ENCODE peak calls at places on chromosomes 3 and 15, in six cellular contexts. O is IMR-90, H is astrocyte of the cerebellum, I is heart left ventricle, L is fibroblast of villous mesenchyme, K is MM.1S. N is an unnamed sample.

GRCh38 chr3:178198329-178198728 is 337.9 kb upstream of the KCNMB2 start:
- DNase-seq in O (peak), H (no peak), I (no peak), L (peak), K (no peak), N (peak)

GRCh38 chr3:5071061-5071460 is 51.0 kb upstream of the ARL8B start:
- DNase-seq in O (peak), H (peak), I (no peak), L (peak), K (no peak), N (peak)

GRCh38 chr15:34360298-34360697 is 6.7 kb downstream of the LPCAT4 start:
- DNase-seq in O (no peak), H (no peak), I (no peak), L (no peak), K (no peak), N (no peak)

GRCh38 chr15:90665288-90666134 is 51.6 kb upstream of the BLM start:
- DNase-seq in O (peak), H (no peak), I (peak), L (peak), K (no peak), N (peak)

GRCh38 chr3:169354774-169355501 is 308.6 kb downstream of the MECOM start:
- DNase-seq in O (no peak), H (no peak), I (no peak), L (no peak), K (no peak), N (no peak)

GRCh38 chr3:172074027-172074426 is 34.6 kb downstream of the FNDC3B start:
- DNase-seq in O (no peak), H (no peak), I (no peak), L (no peak), K (no peak), N (no peak)

GRCh38 chr15:79364571-79365240 is 53.8 kb downstream of the TMED3 start:
- DNase-seq in O (no peak), H (no peak), I (no peak), L (no peak), K (no peak), N (no peak)

GRCh38 chr3:182633206-182633605 is 160.1 kb upstream of the ATP11B start:
- DNase-seq in O (no peak), H (no peak), I (no peak), L (no peak), K (no peak), N (no peak)

GRCh38 chr3:189685854-189686253 is 54.7 kb downstream of the TP63 start:
- DNase-seq in O (peak), H (peak), I (no peak), L (peak), K (no peak), N (peak)

GRCh38 chr3:154728285-154728684 is 298.3 kb upstream of the GPR149 start:
- DNase-seq in O (no peak), H (no peak), I (no peak), L (no peak), K (no peak), N (no peak)

GRCh38 chr3:135090020-135090717 is 295.1 kb downstream of the EPHB1 start:
- DNase-seq in O (no peak), H (no peak), I (no peak), L (no peak), K (no peak), N (no peak)

GRCh38 chr3:51621091-51621892 is 49.8 kb upstream of the TEX264 start:
- DNase-seq in O (peak), H (no peak), I (no peak), L (peak), K (no peak), N (peak)

GRCh38 chr3:25621087-25621486 is 43.6 kb downstream of the TOP2B start:
- DNase-seq in O (no peak), H (no peak), I (no peak), L (no peak), K (no peak), N (no peak)

GRCh38 chr15:50051811-50052419 is 67.1 kb downstream of the ATP8B4 start:
- DNase-seq in O (peak), H (peak), I (peak), L (peak), K (peak), N (peak)

GRCh38 chr3:177193706-177194268 is 3.5 kb downstream of the TBL1XR1 start:
- DNase-seq in O (no peak), H (no peak), I (no peak), L (no peak), K (no peak), N (no peak)

GRCh38 chr3:160948273-160948672 is 156.9 kb downstream of the B3GALNT1 start:
- DNase-seq in O (no peak), H (no peak), I (no peak), L (no peak), K (no peak), N (no peak)

GRCh38 chr15:85646538-85647091 is 148.1 kb downstream of the KLHL25 start:
- DNase-seq in O (peak), H (peak), I (no peak), L (peak), K (no peak), N (no peak)

GRCh38 chr3:44342191-44342790 is 3.7 kb downstream of the TCAIM start:
- DNase-seq in O (peak), H (peak), I (no peak), L (peak), K (no peak), N (peak)

GRCh38 chr3:76310059-76310458 is 524.7 kb upstream of the ZNF717 start:
- DNase-seq in O (no peak), H (no peak), I (no peak), L (no peak), K (no peak), N (no peak)

GRCh38 chr3:159860727-159861126 is 127.9 kb upstream of the IL12A start:
- DNase-seq in O (no peak), H (no peak), I (no peak), L (peak), K (no peak), N (peak)

GRCh38 chr3:174330303-174330702 is 528.8 kb upstream of the NAALADL2 start:
- DNase-seq in O (peak), H (peak), I (no peak), L (peak), K (no peak), N (peak)

GRCh38 chr3:48571938-48572337 is 8.4 kb upstream of the UCN2 start:
- DNase-seq in O (no peak), H (no peak), I (no peak), L (no peak), K (no peak), N (no peak)

GRCh38 chr3:173700336-173700735 is 302.8 kb downstream of the NLGN1 start:
- DNase-seq in O (no peak), H (no peak), I (no peak), L (no peak), K (no peak), N (no peak)

GRCh38 chr3:10554746-10555145 is 49.4 kb upstream of the ATP2B2 start:
- DNase-seq in O (no peak), H (no peak), I (peak), L (no peak), K (no peak), N (no peak)

GRCh38 chr3:184337315-184337714 is at the start of gene FAM131A:
- DNase-seq in O (peak), H (no peak), I (peak), L (no peak), K (no peak), N (peak)

GRCh38 chr3:151864423-151865101 is 8.9 kb upstream of the SUCNR1 start:
- DNase-seq in O (peak), H (peak), I (no peak), L (peak), K (no peak), N (peak)

GRCh38 chr3:43776101-43776500 is 85.4 kb downstream of the ABHD5 start:
- DNase-seq in O (no peak), H (no peak), I (no peak), L (no peak), K (no peak), N (no peak)

GRCh38 chr3:55567615-55568014 is 80.5 kb upstream of the WNT5A start:
- DNase-seq in O (peak), H (no peak), I (no peak), L (no peak), K (no peak), N (peak)

GRCh38 chr15:25372298-25372697 is 66.5 kb downstream of the UBE3A start:
- DNase-seq in O (peak), H (no peak), I (no peak), L (peak), K (no peak), N (peak)

GRCh38 chr15:28106294-28107110 is 7.4 kb upstream of the OCA2 start:
- DNase-seq in O (no peak), H (no peak), I (peak), L (peak), K (no peak), N (no peak)

GRCh38 chr15:100284191-100284590 is 57.6 kb downstream of the ADAMTS17 start:
- DNase-seq in O (no peak), H (no peak), I (no peak), L (no peak), K (no peak), N (no peak)

GRCh38 chr15:98582900-98583554 is 65.3 kb upstream of the IGF1R start:
- DNase-seq in O (no peak), H (no peak), I (no peak), L (no peak), K (no peak), N (no peak)

GRCh38 chr3:15099364-15100098 is 583 bp upstream of the RBSN start:
- DNase-seq in O (no peak), H (no peak), I (no peak), L (no peak), K (peak), N (no peak)

GRCh38 chr3:71395927-71396695 is 187.4 kb downstream of the FOXP1 start:
- DNase-seq in O (peak), H (no peak), I (no peak), L (peak), K (no peak), N (peak)

GRCh38 chr3:16994842-16995535 is 110.2 kb downstream of the PLCL2 start:
- DNase-seq in O (no peak), H (no peak), I (no peak), L (no peak), K (no peak), N (no peak)

GRCh38 chr3:150760431-150761200 is 2.4 kb downstream of the SIAH2 start:
- DNase-seq in O (no peak), H (no peak), I (no peak), L (peak), K (peak), N (no peak)

DNA sequence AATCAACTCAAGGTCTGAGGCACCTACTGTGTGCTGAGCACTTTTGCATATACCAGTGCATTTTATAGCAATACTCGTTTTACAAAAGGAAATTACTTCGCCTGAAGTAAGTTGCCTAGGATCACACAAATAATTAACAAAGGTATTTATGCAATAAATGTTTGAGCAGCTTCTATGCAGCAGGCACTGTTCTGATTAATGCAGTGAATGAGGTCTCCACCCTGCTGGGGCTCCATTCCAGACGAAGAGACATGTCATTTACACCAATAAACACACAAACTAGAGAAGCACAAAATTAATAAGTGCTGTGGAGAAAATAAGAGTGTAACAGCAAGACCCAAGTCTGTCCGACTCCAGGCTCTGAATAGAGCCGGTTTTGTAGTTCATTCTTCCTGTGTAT is 17.5 kb downstream of the NOX5 start:
- DNase-seq in O (no peak), H (no peak), I (no peak), L (no peak), K (no peak), N (no peak)
- H3K4me3 ChIP-seq in O (no peak), H (peak), I (peak), L (peak), K (no peak), N (no peak)

GRCh38 chr3:32556332-32556731 is 14.3 kb downstream of the DYNC1LI1 start:
- DNase-seq in O (no peak), H (no peak), I (no peak), L (no peak), K (no peak), N (no peak)
- TF ChIP-seq CTCF in O (no peak), H (no peak), I (no peak), L (no peak), K (no peak), N (no peak)

GRCh38 chr3:99246010-99246654 is 344.6 kb upstream of the DCBLD2 start:
- DNase-seq in O (peak), H (no peak), I (no peak), L (no peak), K (no peak), N (peak)
- H3K4me3 ChIP-seq in O (no peak), H (no peak), I (no peak), L (no peak), K (no peak), N (no peak)

GRCh38 chr3:149282836-149283235 is 50.6 kb downstream of the TM4SF18 start:
- DNase-seq in O (no peak), H (no peak), I (no peak), L (no peak), K (no peak), N (no peak)

GRCh38 chr3:149283401-149283800 is 50.0 kb downstream of the TM4SF18 start:
- DNase-seq in O (no peak), H (no peak), I (no peak), L (no peak), K (no peak), N (no peak)

GRCh38 chr3:149291178-149291577 is 42.3 kb downstream of the TM4SF18 start:
- DNase-seq in O (no peak), H (no peak), I (no peak), L (no peak), K (peak), N (peak)

GRCh38 chr3:149284034-149284433 is 49.4 kb downstream of the TM4SF18 start:
- DNase-seq in O (no peak), H (no peak), I (no peak), L (no peak), K (no peak), N (no peak)

DNA sequence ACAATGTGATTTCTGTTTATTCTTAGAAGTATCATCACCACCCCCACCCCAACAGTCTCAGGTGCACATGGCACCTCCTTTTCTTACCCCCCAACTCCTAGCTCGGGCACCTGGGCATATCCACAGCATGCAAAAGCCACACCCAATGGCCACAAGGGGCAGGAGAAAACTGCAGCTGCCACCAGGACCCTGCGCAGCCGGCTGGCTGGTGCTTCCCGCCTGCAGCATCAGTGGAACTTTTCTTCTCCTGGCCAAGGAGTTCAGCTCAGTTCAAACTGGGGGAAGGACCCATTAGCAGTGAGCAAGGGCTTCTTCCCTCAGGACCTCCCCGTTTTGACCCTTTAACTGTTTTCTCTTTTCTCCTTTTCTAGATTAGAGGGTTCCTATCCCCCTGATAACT is 44.8 kb downstream of the TM4SF18 start:
- DNase-seq in O (no peak), H (no peak), I (no peak), L (no peak), K (no peak), N (no peak)
- TF ChIP-seq CTCF in O (no peak), H (no peak), I (no peak), L (no peak), K (no peak), N (no peak)

GRCh38 chr3:12719541-12719940 is 39.5 kb downstream of the TMEM40 start:
- DNase-seq in O (no peak), H (no peak), I (no peak), L (no peak), K (no peak), N (no peak)
- H3K4me3 ChIP-seq in O (peak), H (peak), I (peak), L (peak), K (peak), N (peak)

GRCh38 chr15:75720787-75721461 is 8.3 kb upstream of the CSPG4 start:
- DNase-seq in O (no peak), H (no peak), I (no peak), L (no peak), K (no peak), N (peak)
- TF ChIP-seq CTCF in O (no peak), H (peak), I (peak), L (peak), K (no peak), N (peak)

GRCh38 chr15:94847325-94847724 is 616.0 kb downstream of the MCTP2 start:
- DNase-seq in O (no peak), H (no peak), I (no peak), L (no peak), K (no peak), N (no peak)
- H3K4me3 ChIP-seq in O (no peak), H (no peak), I (no peak), L (no peak), K (no peak), N (no peak)

GRCh38 chr3:117047951-117048705 is 338.5 kb downstream of the TUSC7 start:
- DNase-seq in O (peak), H (no peak), I (no peak), L (no peak), K (no peak), N (no peak)

DNA sequence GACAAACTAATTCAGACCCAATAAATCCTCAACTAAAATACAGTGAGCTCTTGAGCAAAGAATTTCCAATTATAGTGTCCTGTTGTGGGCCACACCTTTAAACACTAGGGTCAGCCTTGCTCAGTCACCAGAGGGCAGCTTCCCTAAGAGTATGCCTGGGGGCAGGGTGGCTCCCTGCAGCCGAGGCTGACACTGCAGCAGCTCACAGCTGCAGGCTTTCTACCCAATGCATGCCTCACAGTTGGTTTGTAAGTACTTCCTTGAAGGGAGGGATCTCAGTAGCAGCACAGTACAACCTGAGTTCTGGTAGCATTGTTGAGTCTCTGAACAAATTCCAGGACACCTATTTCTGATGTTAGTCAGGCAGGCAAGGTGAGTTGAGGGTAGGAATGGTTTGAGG is 335.6 kb downstream of the TUSC7 start:
- DNase-seq in O (peak), H (no peak), I (no peak), L (no peak), K (no peak), N (no peak)
- TF ChIP-seq CTCF in O (no peak), H (no peak), I (no peak), L (no peak), K (no peak), N (no peak)

GRCh38 chr3:7637694-7638093 is 776.8 kb downstream of the GRM7 start:
- DNase-seq in O (no peak), H (no peak), I (no peak), L (no peak), K (no peak), N (no peak)
- H3K4me3 ChIP-seq in O (no peak), H (no peak), I (no peak), L (no peak), K (no peak), N (no peak)